ENCODE peak calls at places on chromosomes 16 and 17, in six cellular contexts. U is OCI-LY7, O is MM.1S, P is heart left ventricle, W is endodermal cell, S is tibial nerve. I is an unnamed sample. For H3K9me3, the result is how much of the 10 kb centered on the place peaks cover.

GRCh38 chr17:77405867-77406513 is 265.2 kb downstream of the SEC14L1 start:
- DNase-seq in U (peak), O (no peak), P (no peak), W (no peak), S (no peak), I (no peak)

GRCh38 chr16:70715113-70715711 is 29.4 kb upstream of the MTSS2 start:
- DNase-seq in U (no peak), O (no peak), P (peak), W (no peak), S (no peak), I (no peak)

GRCh38 chr17:12365805-12366204 is 299.9 kb upstream of the MYOCD start:
- DNase-seq in U (no peak), O (no peak), P (no peak), W (no peak), S (no peak), I (no peak)

GRCh38 chr17:63714550-63715277 is 14.8 kb upstream of the LIMD2 start:
- DNase-seq in U (no peak), O (no peak), P (no peak), W (no peak), S (no peak), I (no peak)

GRCh38 chr17:72404872-72405271 is 284.1 kb downstream of the SOX9 start:
- DNase-seq in U (no peak), O (no peak), P (no peak), W (no peak), S (no peak), I (no peak)

GRCh38 chr17:60695960-60696359 is 18.3 kb downstream of the BCAS3 start:
- DNase-seq in U (no peak), O (no peak), P (no peak), W (peak), S (no peak), I (no peak)

GRCh38 chr16:17446661-17447060 is 24.1 kb downstream of the XYLT1 start:
- DNase-seq in U (no peak), O (no peak), P (no peak), W (peak), S (no peak), I (no peak)

GRCh38 chr17:49223517-49224197 is 6.9 kb downstream of the PHOSPHO1 start:
- DNase-seq in U (peak), O (peak), P (peak), W (peak), S (peak), I (peak)

GRCh38 chr17:17971431-17972125 is 622 bp downstream of the TOM1L2 start:
- DNase-seq in U (no peak), O (no peak), P (peak), W (no peak), S (peak), I (no peak)

GRCh38 chr17:66115246-66115645 is 76.7 kb downstream of the CEP112 start:
- DNase-seq in U (no peak), O (no peak), P (no peak), W (no peak), S (no peak), I (no peak)

GRCh38 chr17:51144266-51145022 is 8.9 kb upstream of the NME1 start:
- DNase-seq in U (no peak), O (no peak), P (no peak), W (peak), S (no peak), I (no peak)

GRCh38 chr16:9115277-9115676 is 23.8 kb downstream of the HAPSTR1 start:
- DNase-seq in U (no peak), O (no peak), P (no peak), W (peak), S (no peak), I (no peak)

GRCh38 chr17:62761884-62762283 is 46.2 kb downstream of the MARCHF10 start:
- DNase-seq in U (no peak), O (no peak), P (no peak), W (peak), S (no peak), I (no peak)

GRCh38 chr17:28747046-28747691 is 3.4 kb downstream of the TRAF4 start:
- DNase-seq in U (no peak), O (no peak), P (no peak), W (peak), S (no peak), I (no peak)

GRCh38 chr16:23082161-23082788 is 67.0 kb downstream of the USP31 start:
- DNase-seq in U (no peak), O (no peak), P (no peak), W (no peak), S (no peak), I (no peak)

GRCh38 chr16:17468611-17469010 is 2.1 kb downstream of the XYLT1 start:
- DNase-seq in U (peak), O (no peak), P (no peak), W (no peak), S (no peak), I (no peak)

GRCh38 chr17:20174588-20175265 is 165.6 kb downstream of the SPECC1 start:
- DNase-seq in U (no peak), O (no peak), P (no peak), W (no peak), S (no peak), I (no peak)

GRCh38 chr17:28398280-28398981 is 7.6 kb downstream of the SLC46A1 start:
- DNase-seq in U (no peak), O (no peak), P (no peak), W (no peak), S (no peak), I (no peak)

GRCh38 chr16:23280483-23280967 is 21.6 kb upstream of the SCNN1B start:
- DNase-seq in U (no peak), O (no peak), P (no peak), W (no peak), S (no peak), I (no peak)

GRCh38 chr17:74986206-74986576 is 1.2 kb upstream of the CDR2L start:
- DNase-seq in U (no peak), O (no peak), P (no peak), W (no peak), S (no peak), I (no peak)

GRCh38 chr16:83701494-83701893 is 106.3 kb upstream of the HSBP1 start:
- DNase-seq in U (peak), O (peak), P (peak), W (peak), S (no peak), I (no peak)

GRCh38 chr17:49993423-49994037 is 1.5 kb downstream of the DLX3 start:
- DNase-seq in U (no peak), O (no peak), P (no peak), W (peak), S (no peak), I (no peak)

DNA sequence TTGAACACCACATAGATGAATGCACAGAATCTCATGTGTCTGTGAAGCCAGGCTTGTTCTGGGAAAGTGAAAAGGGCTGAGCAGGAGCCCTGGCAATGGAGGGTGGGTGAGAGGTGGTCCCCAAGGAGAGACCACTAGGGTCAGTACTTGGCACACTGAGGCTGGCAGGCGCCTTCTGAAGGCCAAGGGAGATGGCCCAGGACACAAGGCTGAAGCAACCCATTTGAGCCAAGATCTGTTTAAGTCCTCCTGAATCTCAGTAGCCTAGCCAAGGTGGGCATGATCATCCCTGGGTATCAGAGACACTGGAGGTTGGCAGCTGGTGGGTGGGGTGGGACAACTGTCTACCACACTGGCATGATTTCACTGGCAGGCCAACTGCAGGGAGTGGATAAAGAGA is 1741.2 kb downstream of the TP53TG3F start:
- DNase-seq in U (no peak), O (no peak), P (no peak), W (no peak), S (no peak), I (no peak)
- H3K9me3 ChIP-seq in U (under half), O (under half), P (under half), W (half or more), S (under half), I (under half)

GRCh38 chr16:34054969-34055368 is 595.6 kb downstream of the TP53TG3F start:
- DNase-seq in U (no peak), O (no peak), P (no peak), W (no peak), S (no peak), I (no peak)

GRCh38 chr16:34050787-34051320 is 591.4 kb downstream of the TP53TG3F start:
- DNase-seq in U (no peak), O (no peak), P (no peak), W (no peak), S (no peak), I (no peak)

GRCh38 chr16:34054137-34054536 is 594.7 kb downstream of the TP53TG3F start:
- DNase-seq in U (no peak), O (no peak), P (no peak), W (no peak), S (no peak), I (no peak)
- H3K9me3 ChIP-seq in U (under half), O (under half), P (under half), W (under half), S (under half), I (under half)

GRCh38 chr16:68575082-68575481 is 36.0 kb downstream of the ZFP90 start:
- DNase-seq in U (no peak), O (no peak), P (no peak), W (peak), S (no peak), I (no peak)
- H3K9me3 ChIP-seq in U (under half), O (under half), P (under half), W (half or more), S (under half), I (under half)

GRCh38 chr16:35154627-35155026 is 1695.2 kb downstream of the TP53TG3F start:
- DNase-seq in U (no peak), O (no peak), P (no peak), W (no peak), S (no peak), I (no peak)

GRCh38 chr16:35150805-35151312 is 1691.4 kb downstream of the TP53TG3F start:
- DNase-seq in U (no peak), O (no peak), P (no peak), W (no peak), S (no peak), I (no peak)

GRCh38 chr16:35149550-35149949 is 1690.1 kb downstream of the TP53TG3F start:
- DNase-seq in U (no peak), O (no peak), P (no peak), W (no peak), S (no peak), I (no peak)

GRCh38 chr16:35148748-35149147 is 1689.3 kb downstream of the TP53TG3F start:
- DNase-seq in U (no peak), O (no peak), P (no peak), W (no peak), S (no peak), I (no peak)

DNA sequence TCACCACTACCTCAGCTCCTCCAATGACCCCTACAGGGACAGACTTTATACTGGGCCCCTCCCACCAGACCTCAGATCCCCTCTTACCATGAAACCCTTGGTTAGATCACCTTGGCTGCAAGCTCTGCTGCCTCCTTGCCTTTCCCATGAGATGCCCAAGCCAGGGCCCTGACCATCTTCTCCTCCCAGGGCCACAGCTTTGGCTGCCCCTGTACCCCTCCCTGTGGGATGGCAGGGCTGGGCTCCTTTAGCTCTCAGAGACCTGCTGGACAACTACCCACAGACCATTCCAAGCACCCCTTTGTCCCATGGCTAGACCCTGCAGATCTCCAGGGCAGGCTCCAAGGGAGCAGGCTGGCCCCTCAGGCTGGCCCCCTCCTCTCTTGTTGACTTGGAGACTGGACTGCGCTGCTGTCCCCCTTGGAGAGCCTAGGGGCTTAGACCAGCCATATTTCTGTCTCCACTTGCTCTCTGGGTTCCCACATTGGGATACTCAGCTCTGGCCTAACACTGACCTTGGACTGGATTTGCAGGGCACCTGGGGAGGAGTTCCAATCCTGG is 1692.7 kb downstream of the TP53TG3F start:
- DNase-seq in U (no peak), O (no peak), P (no peak), W (no peak), S (no peak), I (no peak)
- H3K9me3 ChIP-seq in U (under half), O (under half), P (under half), W (half or more), S (under half), I (under half)

GRCh38 chr16:3305109-3306068 is at the start of the genes TIGD7 and ZNF75A:
- DNase-seq in U (no peak), O (peak), P (peak), W (peak), S (peak), I (peak)
- H3K9me3 ChIP-seq in U (under half), O (under half), P (under half), W (half or more), S (under half), I (under half)